ENCODE peak calls at places on chromosomes 16 and 17, in eight cellular contexts. U is body of pancreas; B is NT2/D1; C is CD4-positive, alpha-beta T cell; T is tibial artery; J is HCT116; M is IMR-90; S is OCI-LY7. O is an unnamed sample.

GRCh38 chr16:29994613-29995329 is 646 bp downstream of the HIRIP3 start:
- DNase-seq in J (no peak), S (no peak), U (peak; percentile 75), C (peak; percentile 72), T (peak; percentile 80), M (peak; percentile 66), B (no peak), O (peak; percentile 91)

GRCh38 chr17:43467981-43468541 is 15.7 kb upstream of the DHX8 start:
- DNase-seq in J (no peak), T (no peak), C (no peak), U (no peak), S (no peak), M (peak; percentile 85), B (no peak), O (no peak)

GRCh38 chr16:10971560-10971961 is 27.2 kb downstream of the CLEC16A start:
- DNase-seq in B (peak; percentile 95), J (peak; percentile 47), U (no peak), C (no peak), T (peak; percentile 72), M (peak; percentile 92), S (peak; percentile 66), O (no peak)

GRCh38 chr16:66443269-66443652 is 16.2 kb downstream of the BEAN1 start:
- DNase-seq in J (no peak), S (no peak), U (no peak), B (no peak), T (peak; percentile 61), M (no peak), C (no peak), O (no peak)

GRCh38 chr16:88619859-88620655 is 18.3 kb upstream of the IL17C start:
- DNase-seq in C (no peak), T (no peak), S (no peak), M (peak; percentile 98), U (no peak), B (no peak), J (no peak), O (peak; percentile 41)

GRCh38 chr17:8192070-8192815 is 2.3 kb upstream of the BORCS6 start:
- DNase-seq in J (no peak), T (peak; percentile 92), C (no peak), S (peak; percentile 91), U (peak; percentile 82), B (no peak), M (peak; percentile 85), O (peak; percentile 90)

GRCh38 chr16:50301626-50302471 is 35.5 kb downstream of the ADCY7 start:
- DNase-seq in B (no peak), J (no peak), T (peak; percentile 80), U (peak; percentile 10), M (peak; percentile 86), S (no peak), C (peak; percentile 30), O (peak; percentile 51)

GRCh38 chr16:57807968-57808528 is 5.8 kb upstream of the KIFC3 start:
- DNase-seq in J (peak; percentile 59), C (peak; percentile 63), M (peak; percentile 91), U (peak; percentile 90), B (no peak), T (peak; percentile 88), S (peak; percentile 42), O (peak; percentile 87)

GRCh38 chr17:60292697-60293096 is 99.2 kb downstream of the USP32 start:
- DNase-seq in U (no peak), M (no peak), C (no peak), J (no peak), S (no peak), B (no peak), T (no peak), O (no peak)

GRCh38 chr17:10614536-10615155 is 42.5 kb downstream of the MYH3 start:
- DNase-seq in C (no peak), T (no peak), U (peak; percentile 28), S (peak; percentile 54), B (peak; percentile 63), M (peak; percentile 51), J (peak; percentile 42), O (no peak)

GRCh38 chr16:7397901-7398300 is 65.3 kb downstream of the RBFOX1 start:
- DNase-seq in C (no peak), M (no peak), B (no peak), U (no peak), T (no peak), J (no peak), S (no peak), O (no peak)

GRCh38 chr16:86739808-86740207 is 161.5 kb downstream of the FOXL1 start:
- DNase-seq in T (no peak), U (no peak), S (no peak), B (no peak), M (no peak), C (no peak), J (no peak), O (no peak)

GRCh38 chr16:85948870-85949269 is 49.9 kb downstream of the IRF8 start:
- DNase-seq in M (no peak), C (no peak), B (no peak), J (no peak), S (no peak), T (no peak), U (no peak), O (no peak)

GRCh38 chr16:89565256-89565505 is 4.7 kb downstream of the RPL13 start:
- DNase-seq in M (no peak), T (no peak), S (no peak), U (no peak), B (no peak), C (no peak), J (no peak), O (no peak)

GRCh38 chr17:22303865-22304264 is 611.5 kb downstream of the KCNJ18 start:
- DNase-seq in J (no peak), T (no peak), S (no peak), B (no peak), C (no peak), M (no peak), U (no peak), O (no peak)

GRCh38 chr17:22303096-22303495 is 610.8 kb downstream of the KCNJ18 start:
- DNase-seq in U (no peak), M (no peak), B (no peak), C (no peak), J (no peak), S (no peak), T (no peak), O (no peak)

GRCh38 chr17:22301353-22301745 is 609.0 kb downstream of the KCNJ18 start:
- DNase-seq in J (no peak), B (no peak), U (no peak), S (no peak), T (no peak), C (no peak), M (no peak), O (no peak)

GRCh38 chr17:22305356-22306071 is 613.2 kb downstream of the KCNJ18 start:
- DNase-seq in J (no peak), U (no peak), T (no peak), B (no peak), C (no peak), S (no peak), M (no peak), O (no peak)

DNA sequence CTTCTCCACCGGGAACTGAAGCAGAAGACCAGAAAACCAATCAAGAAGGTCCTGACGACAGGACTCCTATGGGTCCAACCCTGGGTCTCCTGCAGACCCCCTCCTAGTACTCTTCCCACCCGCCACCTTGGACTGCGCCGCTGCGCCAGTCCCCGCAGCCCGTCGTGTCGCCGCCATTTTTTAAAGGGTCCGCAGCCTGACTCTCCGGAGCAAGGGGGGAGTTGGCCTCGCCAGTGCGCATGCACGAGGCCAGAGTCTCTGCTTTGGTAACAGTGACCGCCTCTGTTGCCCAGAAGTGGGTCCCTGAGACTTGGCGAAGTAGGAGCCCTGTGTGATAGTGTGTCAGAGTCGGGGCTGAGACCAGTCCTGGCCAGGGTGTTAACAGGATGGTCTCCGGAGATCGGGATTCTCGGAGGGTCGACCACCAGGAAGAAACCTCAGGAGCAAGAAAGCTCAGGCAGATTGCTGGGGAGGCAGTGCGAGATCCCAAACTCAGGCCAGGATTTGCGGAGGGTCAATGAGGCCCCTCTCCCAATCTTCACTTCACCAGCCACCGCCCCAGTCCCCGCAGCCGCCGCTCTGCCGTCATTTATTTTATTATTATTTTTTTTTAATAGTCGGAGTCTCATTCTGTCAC is 612.5 kb downstream of the KCNJ18 start:
- DNase-seq in U (no peak), M (no peak), B (no peak), J (no peak), S (no peak), C (no peak), T (no peak), O (no peak)
- H3K9me3 ChIP-seq in U (no peaks in the 10 kb centered on the region), M (peaks cover 36% of the 10 kb centered on the region), B (no peaks in the 10 kb centered on the region), J (peaks cover 20% of the 10 kb centered on the region), S (no peaks in the 10 kb centered on the region), C (no peaks in the 10 kb centered on the region), T (no peaks in the 10 kb centered on the region), O (peaks cover 79% of the 10 kb centered on the region)

GRCh38 chr17:867896-868489 is 85.8 kb downstream of the MRM3 start:
- DNase-seq in M (peak; percentile 22), C (no peak), T (no peak), U (no peak), S (no peak), J (no peak), B (no peak), O (no peak)
- H3K9me3 ChIP-seq in M (no peaks in the 10 kb centered on the region), C (no peaks in the 10 kb centered on the region), T (no peaks in the 10 kb centered on the region), U (no peaks in the 10 kb centered on the region), S (no peaks in the 10 kb centered on the region), J (no peaks in the 10 kb centered on the region), B (no peaks in the 10 kb centered on the region), O (no peaks in the 10 kb centered on the region)

DNA sequence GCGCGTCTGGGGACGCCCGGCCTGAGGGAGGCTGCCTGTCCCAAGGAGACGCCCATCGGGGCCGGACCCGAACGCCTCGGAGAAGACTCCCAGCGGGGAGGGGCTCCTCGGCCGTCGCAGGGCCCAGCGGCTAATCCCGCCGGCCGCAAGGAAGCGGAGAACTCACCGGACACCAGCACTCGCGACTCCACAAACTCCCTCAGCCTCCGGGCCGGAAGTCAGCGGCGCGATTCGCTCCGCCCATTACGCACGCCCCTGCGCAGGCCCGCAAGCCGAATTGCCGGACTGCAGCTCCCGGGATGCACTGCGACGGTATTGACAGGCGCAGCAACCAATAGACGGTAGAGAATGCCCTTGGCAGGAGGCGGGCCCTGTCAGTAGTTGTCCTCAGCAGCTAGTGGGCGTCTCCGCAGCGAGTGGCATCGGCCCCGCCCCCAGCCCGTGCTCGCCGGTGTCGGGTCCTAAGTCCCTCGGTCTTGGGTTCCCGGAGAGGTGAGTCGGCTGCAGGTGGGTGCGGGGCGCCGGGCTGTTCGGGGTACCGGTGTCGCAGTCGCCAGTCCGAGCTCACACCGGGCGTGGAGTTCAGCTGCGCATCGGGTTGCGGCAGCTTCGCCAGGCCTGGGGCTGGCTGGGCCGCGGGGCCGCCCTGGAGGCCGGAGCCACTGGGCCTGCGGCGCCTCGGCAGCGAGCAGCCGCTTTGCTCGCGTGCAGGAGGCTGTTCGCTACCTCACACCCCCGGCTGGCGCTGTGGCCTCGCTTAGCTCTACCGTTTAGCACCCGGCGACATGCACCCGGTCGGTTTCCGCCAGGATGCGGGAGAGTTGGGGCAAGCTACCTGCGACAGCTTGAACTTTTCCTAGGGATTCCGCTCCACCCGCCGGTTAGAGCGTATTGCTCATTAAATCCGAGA is at the start of the genes ZNF174 and ZSCAN32:
- DNase-seq in C (peak; percentile 98), U (peak; percentile 99), T (peak; percentile 100), B (peak; percentile 99), J (peak; percentile 97), S (peak; percentile 100), M (peak; percentile 99), O (peak; percentile 98)
- H3K9me3 ChIP-seq in C (peaks cover 21% of the 10 kb centered on the region), U (peaks cover 24% of the 10 kb centered on the region), T (no peaks in the 10 kb centered on the region), B (peaks cover 34% of the 10 kb centered on the region), J (peaks cover 3% of the 10 kb centered on the region), S (no peaks in the 10 kb centered on the region), M (peaks cover 26% of the 10 kb centered on the region), O (peaks cover 33% of the 10 kb centered on the region)

DNA sequence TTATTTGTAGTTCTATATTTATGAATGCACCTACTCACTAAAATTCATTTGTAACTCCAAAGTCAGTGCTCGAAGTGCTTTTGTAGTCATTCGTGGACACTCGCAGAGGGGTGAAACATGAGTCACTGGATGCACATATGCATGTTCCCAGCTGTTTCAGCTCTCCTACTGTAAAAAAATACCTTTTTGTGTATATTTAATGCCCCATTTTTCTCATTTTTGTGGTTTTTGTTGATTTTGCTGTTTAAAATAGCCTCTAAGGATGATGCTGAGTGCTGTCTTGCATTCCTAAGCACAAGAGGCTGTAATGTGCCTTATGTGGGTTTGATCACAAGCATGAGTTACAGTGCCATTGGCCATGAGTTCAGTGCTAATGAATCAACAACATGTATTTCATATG is 30.6 kb downstream of the CENPV start:
- DNase-seq in U (no peak), C (no peak), J (no peak), T (no peak), S (no peak), M (peak; percentile 96), B (no peak), O (no peak)
- H3K9me3 ChIP-seq in U (no peaks in the 10 kb centered on the region), C (no peaks in the 10 kb centered on the region), J (no peaks in the 10 kb centered on the region), T (no peaks in the 10 kb centered on the region), S (no peaks in the 10 kb centered on the region), M (no peaks in the 10 kb centered on the region), B (no peaks in the 10 kb centered on the region), O (no peaks in the 10 kb centered on the region)

O was measured in mucosa of descending colon.